ENCODE peak calls at places on chromosomes 7 and 10, in five cellular contexts. Y, O, A, D and F are unnamed samples. For H3K9me3, the result is how much of the 10 kb centered on the place peaks cover.

GRCh38 chr7:16916111-16916639 is 34.4 kb upstream of the AGR3 start:
- DNase-seq in Y (no peak), O (no peak), A (no peak), D (no peak), F (no peak)

GRCh38 chr10:46226900-46227558 is 59.8 kb upstream of the ANTXRL start:
- DNase-seq in Y (no peak), O (no peak), A (no peak), D (no peak), F (no peak)

GRCh38 chr7:116227678-116228239 is 17.4 kb downstream of the TES start:
- DNase-seq in Y (no peak), O (no peak), A (no peak), D (no peak), F (no peak)

GRCh38 chr7:25924061-25924460 is 227.9 kb upstream of the NFE2L3 start:
- DNase-seq in Y (no peak), O (no peak), A (no peak), D (no peak), F (no peak)

GRCh38 chr10:68330852-68331454 is 911 bp upstream of the HNRNPH3 start:
- DNase-seq in Y (peak), O (peak), A (no peak), D (no peak), F (no peak)

GRCh38 chr7:24427048-24427447 is 143.1 kb downstream of the NPY start:
- DNase-seq in Y (no peak), O (no peak), A (no peak), D (no peak), F (no peak)

GRCh38 chr7:95693551-95694333 is 78.6 kb upstream of the DYNC1I1 start:
- DNase-seq in Y (no peak), O (no peak), A (no peak), D (no peak), F (no peak)

GRCh38 chr10:71513896-71514295 is 117.2 kb downstream of the CDH23 start:
- DNase-seq in Y (no peak), O (no peak), A (no peak), D (no peak), F (no peak)

GRCh38 chr7:157537056-157537455 is 200.3 kb downstream of the DNAJB6 start:
- DNase-seq in Y (no peak), O (no peak), A (no peak), D (no peak), F (no peak)

GRCh38 chr7:20172736-20173334 is 44.3 kb downstream of the MACC1 start:
- DNase-seq in Y (peak), O (peak), A (peak), D (no peak), F (peak)

GRCh38 chr7:37480026-37480425 is 31.4 kb upstream of the ELMO1 start:
- DNase-seq in Y (no peak), O (no peak), A (no peak), D (no peak), F (no peak)

GRCh38 chr10:3419719-3420495 is 247.3 kb upstream of the PITRM1 start:
- DNase-seq in Y (no peak), O (no peak), A (no peak), D (no peak), F (no peak)

GRCh38 chr10:104650072-104650471 is 9.0 kb downstream of the SORCS3 start:
- DNase-seq in Y (no peak), O (no peak), A (no peak), D (no peak), F (no peak)

DNA sequence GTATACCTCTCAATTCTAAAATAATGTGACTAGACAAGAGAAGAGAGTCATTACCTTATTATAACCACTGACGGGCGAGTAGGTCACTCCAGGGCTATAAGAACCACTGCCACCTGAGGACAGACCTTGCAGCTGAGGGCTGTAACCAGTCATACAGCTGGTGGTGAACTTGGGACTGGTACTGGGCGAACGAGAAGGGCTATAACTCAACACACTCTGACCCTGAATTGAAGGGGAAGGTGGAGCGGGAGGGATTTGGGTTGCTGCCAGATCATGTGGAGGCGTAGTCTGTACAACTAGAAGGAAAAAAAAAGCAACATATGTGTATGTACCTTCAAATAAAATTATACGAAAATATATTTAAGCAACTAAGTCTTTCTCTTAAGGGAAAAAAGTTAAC is 3.4 kb downstream of the TMEM209 start:
- DNase-seq in Y (no peak), O (no peak), A (no peak), D (no peak), F (no peak)
- H3K9me3 ChIP-seq in Y (under half), O (under half), A (under half), D (under half), F (under half)

DNA sequence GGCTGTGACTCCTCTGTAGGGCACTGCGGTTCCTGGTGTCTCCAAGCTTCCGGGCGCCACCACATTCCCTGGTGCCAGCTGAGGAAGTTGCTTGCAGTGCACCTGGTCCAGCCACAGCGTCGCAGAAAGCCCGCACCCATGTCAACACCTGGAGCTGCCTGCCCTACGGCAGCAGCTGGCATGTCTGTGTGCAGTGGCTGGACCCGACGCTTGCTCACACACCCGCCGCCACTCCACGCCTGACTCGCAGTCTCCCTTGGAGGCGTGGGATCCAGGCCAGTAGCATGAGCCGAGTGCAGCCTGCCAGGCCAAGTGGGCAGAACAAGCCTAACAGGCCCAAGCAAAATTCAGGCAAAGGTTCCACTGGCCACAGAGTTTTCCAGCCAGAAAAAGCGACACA is 118.1 kb upstream of the PHF14 start:
- DNase-seq in Y (no peak), O (no peak), A (no peak), D (no peak), F (no peak)
- H3K27ac ChIP-seq in Y (no peak), O (no peak), A (no peak), D (no peak), F (no peak)

GRCh38 chr10:15548331-15548730 is 171.4 kb downstream of the ITGA8 start:
- DNase-seq in Y (no peak), O (no peak), A (no peak), D (no peak), F (no peak)
- H3K9me3 ChIP-seq in Y (under half), O (under half), A (under half), D (under half), F (under half)

GRCh38 chr7:106022193-106022821 is 59.2 kb downstream of the CDHR3 start:
- DNase-seq in Y (no peak), O (no peak), A (peak), D (no peak), F (no peak)

GRCh38 chr7:106018566-106019338 is 55.7 kb downstream of the CDHR3 start:
- DNase-seq in Y (no peak), O (no peak), A (no peak), D (no peak), F (no peak)

GRCh38 chr7:106026101-106026500 is 63.0 kb downstream of the CDHR3 start:
- DNase-seq in Y (no peak), O (no peak), A (no peak), D (no peak), F (no peak)

GRCh38 chr7:106021211-106022067 is 58.4 kb downstream of the CDHR3 start:
- DNase-seq in Y (no peak), O (no peak), A (no peak), D (no peak), F (no peak)

DNA sequence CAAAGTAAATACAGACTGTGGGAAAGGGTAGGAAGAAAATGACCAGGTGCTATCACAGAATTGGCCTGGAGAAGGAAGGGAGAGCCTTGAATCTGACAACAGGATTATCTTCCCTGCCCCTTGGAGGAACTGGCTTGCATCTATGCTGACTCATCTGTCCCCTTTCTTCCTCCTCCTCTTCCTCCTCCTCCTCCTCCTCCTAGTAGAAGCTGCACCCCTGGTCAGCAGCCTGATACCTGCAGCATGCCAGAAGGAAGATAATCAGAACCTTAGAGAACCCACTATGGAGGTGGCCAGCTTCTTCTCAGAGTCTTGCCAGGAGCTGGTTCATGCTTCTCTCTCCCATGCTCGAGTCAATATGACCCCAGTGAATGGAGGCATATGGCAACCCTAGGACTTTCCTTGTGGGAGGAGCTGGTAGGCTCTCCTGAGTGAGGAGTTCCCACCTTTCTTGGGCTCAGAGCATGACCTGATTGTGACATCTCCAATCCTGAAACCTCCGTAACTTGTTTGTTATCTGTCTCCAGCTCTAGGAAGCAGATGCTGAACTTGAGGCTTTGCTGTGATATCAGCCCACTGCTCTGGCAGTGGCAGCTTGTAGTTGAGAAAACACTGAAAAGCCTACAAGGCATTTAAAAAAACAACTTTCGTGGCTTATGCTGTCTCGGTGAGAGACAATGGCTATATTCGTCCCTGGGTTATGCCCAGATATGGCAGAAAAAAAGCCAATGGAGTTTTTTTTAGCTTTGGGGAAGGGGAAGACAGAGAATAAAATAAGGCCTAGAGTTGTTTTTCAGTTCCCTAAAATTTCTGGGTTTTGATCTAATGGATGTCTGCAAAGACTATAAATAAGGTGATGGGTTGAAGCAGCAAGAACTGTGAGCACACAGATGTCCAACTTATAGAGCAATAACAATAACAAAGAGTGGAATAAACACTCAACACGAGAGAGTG is 60.6 kb downstream of the CDHR3 start:
- DNase-seq in Y (no peak), O (no peak), A (no peak), D (no peak), F (no peak)
- H3K27ac ChIP-seq in Y (no peak), O (no peak), A (peak), D (no peak), F (no peak)

DNA sequence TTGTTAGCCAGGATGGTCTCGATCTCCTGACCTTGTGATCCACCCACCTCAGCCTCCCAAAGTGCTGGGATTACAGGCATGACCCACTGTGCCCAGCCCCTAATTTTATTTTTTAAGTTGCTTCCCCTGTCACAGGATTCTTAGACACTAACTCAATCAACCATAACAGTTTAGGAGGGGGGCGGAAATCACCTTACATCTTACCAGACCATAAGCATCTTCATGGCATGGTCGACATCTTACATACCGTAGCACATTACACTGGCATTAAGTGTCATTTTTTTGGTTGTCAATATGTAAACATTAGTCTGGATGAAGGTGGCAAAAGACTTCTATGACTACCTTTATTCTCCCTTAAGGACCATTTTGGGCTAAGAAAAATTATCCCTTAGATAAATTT is 95.6 kb downstream of the TRIM24 start:
- DNase-seq in Y (no peak), O (no peak), A (no peak), D (no peak), F (no peak)
- H3K9me3 ChIP-seq in Y (under half), O (under half), A (under half), D (under half), F (under half)

GRCh38 chr10:29858352-29859267 is 200.8 kb downstream of the JCAD start:
- DNase-seq in Y (peak), O (peak), A (no peak), D (peak), F (peak)

GRCh38 chr10:29859521-29860130 is 199.8 kb downstream of the JCAD start:
- DNase-seq in Y (no peak), O (no peak), A (no peak), D (no peak), F (no peak)

GRCh38 chr10:29860159-29860558 is 199.2 kb downstream of the JCAD start:
- DNase-seq in Y (no peak), O (no peak), A (no peak), D (no peak), F (no peak)

GRCh38 chr10:29856295-29856694 is 203.1 kb downstream of the JCAD start:
- DNase-seq in Y (no peak), O (no peak), A (no peak), D (no peak), F (no peak)

GRCh38 chr10:29857843-29858242 is 201.5 kb downstream of the JCAD start:
- DNase-seq in Y (no peak), O (no peak), A (no peak), D (no peak), F (no peak)
- H3K27ac ChIP-seq in Y (no peak), O (no peak), A (no peak), D (no peak), F (no peak)

GRCh38 chr10:97066877-97067555 is 118.7 kb downstream of the SLIT1 start:
- DNase-seq in Y (no peak), O (no peak), A (no peak), D (no peak), F (no peak)
- H3K9me3 ChIP-seq in Y (under half), O (under half), A (under half), D (under half), F (under half)

GRCh38 chr7:154928136-154929005 is 74.6 kb downstream of the PAXIP1 start:
- DNase-seq in Y (peak), O (peak), A (peak), D (no peak), F (peak)

GRCh38 chr7:154929006-154929726 is 73.8 kb downstream of the PAXIP1 start:
- DNase-seq in Y (no peak), O (peak), A (no peak), D (no peak), F (no peak)

GRCh38 chr7:154931906-154932305 is 71.0 kb downstream of the PAXIP1 start:
- DNase-seq in Y (no peak), O (no peak), A (no peak), D (peak), F (no peak)

GRCh38 chr7:154927624-154928125 is 75.2 kb downstream of the PAXIP1 start:
- DNase-seq in Y (peak), O (peak), A (peak), D (peak), F (peak)
- H3K27ac ChIP-seq in Y (peak), O (peak), A (no peak), D (peak), F (no peak)

DNA sequence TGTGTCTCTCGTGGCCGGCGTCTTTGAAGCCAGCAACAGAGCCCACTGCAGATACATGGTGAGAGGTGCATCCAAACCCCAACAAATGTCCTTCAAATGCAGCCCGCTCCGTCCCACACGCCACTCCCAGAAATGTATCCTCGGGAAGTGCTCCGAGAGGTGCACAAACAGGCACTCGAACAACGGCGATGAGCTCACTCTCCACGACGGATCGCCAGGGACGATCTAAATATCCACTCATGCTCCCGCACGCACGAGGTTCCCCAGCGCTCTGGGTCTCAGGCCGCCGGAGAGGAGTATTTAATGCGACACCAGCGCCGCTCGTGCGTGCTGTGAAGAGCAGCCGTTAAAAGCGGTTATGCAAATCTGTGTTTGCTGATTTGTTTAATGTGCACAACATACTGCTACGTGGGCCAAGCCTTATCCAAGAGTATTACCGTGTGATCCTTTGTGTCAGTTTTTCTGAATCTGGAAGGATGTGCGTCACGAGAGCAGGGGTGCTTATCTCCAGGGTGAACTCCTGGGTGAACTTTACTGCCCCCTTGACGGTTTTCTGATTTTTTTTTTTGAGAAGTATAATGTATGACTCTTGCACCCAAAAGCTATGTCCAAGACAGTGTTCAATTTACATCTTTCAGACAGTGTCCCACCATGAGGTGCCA is 48.5 kb upstream of the PPP2R2D start:
- DNase-seq in Y (no peak), O (no peak), A (no peak), D (no peak), F (no peak)
- H3K9me3 ChIP-seq in Y (under half), O (under half), A (under half), D (under half), F (under half)

GRCh38 chr7:107889992-107890391 is 991 bp upstream of the DLD start:
- DNase-seq in Y (no peak), O (no peak), A (no peak), D (no peak), F (no peak)

GRCh38 chr7:107890962-107891618 is at the start of gene DLD:
- DNase-seq in Y (peak), O (peak), A (peak), D (peak), F (peak)

GRCh38 chr7:107891619-107892366 is 810 bp downstream of the DLD start:
- DNase-seq in Y (no peak), O (no peak), A (peak), D (no peak), F (no peak)

DNA sequence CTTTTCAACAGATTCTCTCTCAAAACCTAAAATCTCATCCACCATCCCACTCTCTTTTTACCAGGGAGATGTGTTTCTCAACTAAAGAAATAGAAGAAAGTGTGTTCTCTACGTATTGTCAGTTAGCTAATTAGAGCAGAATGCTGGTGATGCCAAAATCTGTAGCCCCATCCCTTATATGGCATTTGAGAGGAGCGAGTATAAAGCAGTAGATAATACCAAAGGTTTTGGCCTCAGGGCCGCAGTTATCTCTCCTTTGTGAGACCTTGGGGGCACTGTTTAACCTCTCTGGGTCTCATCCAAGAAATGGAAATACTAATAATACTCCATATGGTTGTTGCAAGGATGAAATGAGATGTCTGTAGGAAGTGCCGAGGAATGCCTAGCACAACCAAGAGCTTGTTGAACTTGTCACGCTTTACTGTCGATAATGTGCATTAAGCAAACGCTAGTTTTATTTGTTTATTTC is 456 bp upstream of the DLD start:
- DNase-seq in Y (no peak), O (no peak), A (peak), D (no peak), F (no peak)
- H3K27ac ChIP-seq in Y (peak), O (peak), A (peak), D (peak), F (peak)